ENCODE peak calls at places on chromosomes 13 and 19, in seven cellular contexts. F is ovary, I is bronchial epithelial cell, D is GM12878, E is choroid plexus epithelial cell, S is endodermal cell, V is tibial artery. Z is an unnamed sample.

GRCh38 chr19:22519152-22519551 is 97.0 kb upstream of the ZNF98 start:
- DNase-seq in S (no peak), E (no peak), V (no peak), I (no peak), F (no peak), D (no peak), Z (no peak)

GRCh38 chr13:51785592-51786424 is 18.2 kb downstream of the DHRS12 start:
- DNase-seq in I (no peak), S (peak), V (peak), E (peak), F (peak), D (no peak), Z (no peak)

GRCh38 chr13:101982903-101983302 is 418.9 kb downstream of the FGF14 start:
- DNase-seq in V (no peak), I (no peak), D (no peak), S (no peak), E (no peak), F (no peak), Z (no peak)

GRCh38 chr19:49818691-49819331 is 722 bp downstream of the MED25 start:
- DNase-seq in E (no peak), I (no peak), F (peak), V (no peak), D (no peak), S (no peak), Z (no peak)

GRCh38 chr13:89750371-89750770 is 1597.1 kb upstream of the MIR17HG start:
- DNase-seq in I (peak), S (no peak), F (no peak), D (no peak), E (peak), V (no peak), Z (no peak)

GRCh38 chr19:56692496-56692895 is 20.9 kb upstream of the ZNF835 start:
- DNase-seq in D (no peak), V (no peak), E (no peak), I (no peak), F (peak), S (no peak), Z (no peak)

GRCh38 chr13:27472941-27473340 is 22.6 kb upstream of the MTIF3 start:
- DNase-seq in F (no peak), V (no peak), S (no peak), E (no peak), I (no peak), D (no peak), Z (no peak)

GRCh38 chr19:47161876-47162489 is 31.3 kb downstream of the SAE1 start:
- DNase-seq in F (no peak), D (no peak), S (no peak), E (peak), V (no peak), I (no peak), Z (no peak)

GRCh38 chr13:67014399-67014798 is 215.7 kb downstream of the PCDH9 start:
- DNase-seq in S (no peak), D (no peak), F (no peak), I (no peak), E (no peak), V (no peak), Z (no peak)

GRCh38 chr13:30816733-30817132 is 81.4 kb downstream of the ALOX5AP start:
- DNase-seq in E (no peak), S (peak), I (no peak), D (no peak), F (no peak), V (no peak), Z (no peak)

GRCh38 chr19:4108767-4109625 is 14.9 kb downstream of the MAP2K2 start:
- DNase-seq in F (no peak), E (no peak), S (no peak), D (peak), I (no peak), V (no peak), Z (peak)

GRCh38 chr19:46180701-46181385 is 32.8 kb downstream of the IGFL2 start:
- DNase-seq in E (no peak), V (no peak), I (peak), D (no peak), S (peak), F (no peak), Z (no peak)

GRCh38 chr13:107590556-107590955 is 624.8 kb downstream of the LIG4 start:
- DNase-seq in I (no peak), E (peak), D (no peak), F (no peak), S (no peak), V (no peak), Z (no peak)

GRCh38 chr13:86710013-86710412 is 910.8 kb upstream of the SLITRK6 start:
- DNase-seq in S (no peak), V (no peak), E (no peak), D (no peak), F (no peak), I (no peak), Z (no peak)

GRCh38 chr13:54928071-54928470 is 1899.5 kb downstream of the OLFM4 start:
- DNase-seq in E (no peak), S (no peak), D (no peak), I (no peak), V (no peak), F (no peak), Z (no peak)

GRCh38 chr13:113216165-113217056 is 7.0 kb downstream of the CUL4A start:
- DNase-seq in V (no peak), S (peak), F (no peak), D (no peak), E (peak), I (peak), Z (no peak)

GRCh38 chr19:36573948-36574726 is 1.0 kb upstream of the ZNF529 start:
- DNase-seq in S (no peak), D (no peak), V (no peak), I (peak), F (no peak), E (peak), Z (peak)

GRCh38 chr19:47813995-47814328 is 7.8 kb upstream of the CRX start:
- DNase-seq in I (no peak), E (no peak), F (no peak), S (no peak), D (no peak), V (no peak), Z (no peak)

GRCh38 chr19:4051175-4052101 is 15.3 kb downstream of the ZBTB7A start:
- DNase-seq in I (peak), D (no peak), V (no peak), E (no peak), F (no peak), S (no peak), Z (no peak)

GRCh38 chr13:32309812-32310706 is 5.1 kb downstream of the ZAR1L start:
- DNase-seq in F (no peak), E (peak), D (no peak), I (peak), V (no peak), S (peak), Z (peak)

DNA sequence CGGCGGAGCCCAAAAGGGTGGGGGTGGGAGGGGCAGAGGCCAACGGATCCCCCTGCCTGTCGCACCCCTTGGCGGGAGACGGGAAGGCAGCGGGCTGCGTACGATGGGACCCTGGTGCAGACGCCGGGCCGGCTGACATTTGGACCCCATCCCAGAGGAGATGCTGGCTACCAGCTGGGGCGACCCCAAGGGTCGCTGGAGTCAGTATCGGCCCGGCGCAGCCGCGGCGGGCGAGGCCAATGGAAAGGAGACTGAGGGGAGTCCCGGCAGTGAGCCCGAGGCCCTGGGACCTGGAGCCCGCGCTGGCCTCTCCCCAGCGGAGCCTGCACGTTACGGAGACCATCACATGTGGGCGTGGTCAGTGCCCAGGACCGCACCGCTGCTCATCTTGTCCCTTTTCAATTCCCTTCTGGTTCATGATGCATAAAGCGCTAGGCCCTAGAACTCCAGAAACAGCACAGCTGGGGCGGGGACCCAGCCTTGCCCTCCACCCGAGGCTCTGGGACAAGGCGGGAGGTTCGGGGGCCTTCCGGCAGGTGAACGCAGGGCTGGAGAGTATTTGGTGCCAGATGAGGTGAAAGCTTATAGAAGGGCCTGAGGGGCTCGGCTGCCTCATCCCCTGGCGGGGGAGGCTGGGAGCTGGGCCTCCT is 8.0 kb downstream of the C19orf25 start:
- DNase-seq in I (no peak), E (no peak), D (no peak), V (no peak), F (no peak), S (peak), Z (no peak)
- H3K4me3 ChIP-seq in I (peak), E (no peak), D (no peak), V (peak), F (no peak), S (peak), Z (no peak)

GRCh38 chr19:34490141-34490766 is 8.7 kb downstream of the WTIP start:
- DNase-seq in V (no peak), D (no peak), I (no peak), S (no peak), E (no peak), F (no peak), Z (no peak)
- TF ChIP-seq CTCF in V (no peak), D (no peak), I (no peak), S (no peak), E (no peak), F (no peak), Z (no peak)

GRCh38 chr13:41488124-41488523 is 30.8 kb downstream of the RGCC start:
- DNase-seq in F (no peak), I (no peak), D (no peak), V (no peak), S (no peak), E (no peak), Z (no peak)
- H3K4me3 ChIP-seq in F (no peak), I (no peak), D (no peak), V (no peak), S (no peak), E (no peak), Z (no peak)

GRCh38 chr19:39053276-39054090 is 21.1 kb upstream of the FBXO27 start:
- DNase-seq in S (no peak), F (no peak), V (no peak), D (no peak), E (no peak), I (no peak), Z (no peak)
- TF ChIP-seq CTCF in S (no peak), F (no peak), V (no peak), D (no peak), E (no peak), I (no peak), Z (no peak)

GRCh38 chr13:94824601-94825000 is 112.3 kb upstream of the SOX21 start:
- DNase-seq in F (no peak), E (no peak), V (no peak), S (no peak), I (no peak), D (no peak), Z (no peak)
- H3K4me3 ChIP-seq in F (no peak), E (no peak), V (no peak), S (no peak), I (no peak), D (no peak), Z (no peak)

GRCh38 chr19:34555447-34555846 is 73.9 kb downstream of the WTIP start:
- DNase-seq in D (no peak), I (peak), V (no peak), S (peak), F (no peak), E (peak), Z (no peak)

GRCh38 chr19:34560229-34560628 is 78.7 kb downstream of the WTIP start:
- DNase-seq in E (no peak), S (no peak), I (no peak), F (no peak), V (no peak), D (no peak), Z (no peak)

GRCh38 chr19:34559045-34559444 is 77.5 kb downstream of the WTIP start:
- DNase-seq in D (no peak), I (no peak), E (no peak), S (no peak), V (no peak), F (no peak), Z (no peak)

GRCh38 chr19:34556500-34556899 is 74.9 kb downstream of the WTIP start:
- DNase-seq in S (peak), D (no peak), V (no peak), I (no peak), E (peak), F (no peak), Z (no peak)
- TF ChIP-seq CTCF in S (peak), D (peak), V (no peak), I (peak), E (peak), F (no peak), Z (peak)

GRCh38 chr19:44588753-44589112 is 24.6 kb upstream of the IGSF23 start:
- DNase-seq in D (no peak), S (no peak), I (no peak), F (no peak), V (no peak), E (no peak), Z (no peak)
- H3K4me3 ChIP-seq in D (no peak), S (no peak), I (no peak), F (no peak), V (no peak), E (no peak), Z (no peak)

GRCh38 chr13:43307921-43308433 is 284.6 kb downstream of the DNAJC15 start:
- DNase-seq in E (peak), I (peak), F (peak), V (peak), S (peak), D (peak), Z (peak)
- TF ChIP-seq CTCF in E (peak), I (no peak), F (no peak), V (no peak), S (no peak), D (no peak), Z (no peak)